ENCODE peak calls at places on chromosomes 13 and 19, in ten cellular contexts. Q is NCI-H1694 treated with DMSO at 0.1 percent for 48 hours; G is activated CD8-positive, alpha-beta memory T cell treated with anti-CD3 and anti-CD28 coated beads for 24 hours; I is EL; H is posterior vena cava; T is esophagus squamous epithelium; A is naive B cell; B is spleen; U is mammary epithelial cell; W is ureter. F is an unnamed sample.

GRCh38 chr19:2607712-2608601 is 94.5 kb downstream of the GNG7 start:
- DNase-seq in Q (no peak), G (peak), I (no peak), H (peak), T (no peak), A (no peak), B (peak), U (no peak), W (no peak), F (no peak)

GRCh38 chr19:38251564-38252051 is 4.6 kb downstream of the PPP1R14A start:
- DNase-seq in Q (peak), G (no peak), I (no peak), H (no peak), T (no peak), A (no peak), B (no peak), U (peak), W (peak), F (no peak)

GRCh38 chr13:35474551-35474950 is 1.9 kb downstream of the MAB21L1 start:
- DNase-seq in Q (no peak), G (no peak), I (peak), H (no peak), T (no peak), A (no peak), B (no peak), U (no peak), W (no peak), F (no peak)

GRCh38 chr13:31012285-31013024 is 80.0 kb downstream of the TEX26 start:
- DNase-seq in Q (peak), G (no peak), I (peak), H (no peak), T (no peak), A (no peak), B (no peak), U (no peak), W (no peak), F (no peak)

GRCh38 chr19:38004505-38005223 is 97.7 kb downstream of the SIPA1L3 start:
- DNase-seq in Q (peak), G (no peak), I (peak), H (peak), T (peak), A (peak), B (no peak), U (peak), W (peak), F (peak)

GRCh38 chr13:108368240-108368898 is 98.9 kb downstream of the TNFSF13B start:
- DNase-seq in Q (no peak), G (no peak), I (no peak), H (no peak), T (no peak), A (no peak), B (no peak), U (no peak), W (no peak), F (no peak)

GRCh38 chr13:35764359-35765015 is 288.0 kb upstream of the MAB21L1 start:
- DNase-seq in Q (no peak), G (no peak), I (peak), H (no peak), T (no peak), A (no peak), B (no peak), U (peak), W (no peak), F (no peak)

GRCh38 chr13:41960195-41960699 is 662 bp downstream of the VWA8 start:
- DNase-seq in Q (peak), G (no peak), I (peak), H (no peak), T (no peak), A (no peak), B (no peak), U (peak), W (no peak), F (no peak)

GRCh38 chr19:48629599-48630288 is 7.4 kb downstream of the DBP start:
- DNase-seq in Q (no peak), G (peak), I (no peak), H (no peak), T (no peak), A (no peak), B (peak), U (no peak), W (peak), F (peak)

F was measured in upper lobe of right lung.